ENCODE peak calls at places on chromosome 9, in seven cellular contexts. A is aorta, J is skeletal muscle cell, L is A172, E is psoas muscle, Q is posterior vena cava, H is LHCN-M2. K is an unnamed sample.

GRCh38 chr9:95302471-95302870 is 15.0 kb downstream of the FANCC start:
- DNase-seq in A (no peak), J (no peak), L (no peak), E (no peak), Q (no peak), H (no peak), K (no peak)

GRCh38 chr9:136712690-136713554 is 550 bp downstream of the DIPK1B start:
- DNase-seq in A (peak), J (no peak), L (no peak), E (no peak), Q (no peak), H (no peak), K (no peak)

GRCh38 chr9:134449180-134449916 is 123.1 kb downstream of the RXRA start:
- DNase-seq in A (peak), J (peak), L (peak), E (peak), Q (peak), H (peak), K (peak)

GRCh38 chr9:92636627-92637026 is 33.3 kb downstream of the IPPK start:
- DNase-seq in A (peak), J (no peak), L (no peak), E (no peak), Q (no peak), H (no peak), K (no peak)

GRCh38 chr9:69121155-69122085 is 52.7 kb upstream of the TJP2 start:
- DNase-seq in A (peak), J (no peak), L (peak), E (peak), Q (no peak), H (no peak), K (no peak)

GRCh38 chr9:130189840-130190239 is 17.6 kb downstream of the NCS1 start:
- DNase-seq in A (no peak), J (peak), L (no peak), E (no peak), Q (no peak), H (peak), K (peak)

GRCh38 chr9:96317335-96317980 is 15.5 kb upstream of the HSD17B3 start:
- DNase-seq in A (no peak), J (no peak), L (peak), E (peak), Q (no peak), H (peak), K (peak)

GRCh38 chr9:132216861-132217655 is 55.2 kb downstream of the NTNG2 start:
- DNase-seq in A (no peak), J (no peak), L (no peak), E (no peak), Q (no peak), H (no peak), K (no peak)

K was measured in fibroblast of the conjunctiva.